ENCODE peak calls at places on chromosomes 7 and 10, in ten cellular contexts. A, I, G, Q, R, C, T, F, J and D are unnamed samples.

GRCh38 chr7:26584964-26585650 is 279.3 kb downstream of the SKAP2 start:
- DNase-seq in T (no peak), J (no peak), R (no peak), C (no peak), I (no peak), Q (no peak), F (no peak), A (no peak), G (no peak), D (no peak)

GRCh38 chr10:59234814-59235429 is 58.5 kb downstream of the PHYHIPL start:
- DNase-seq in G (peak), Q (peak), C (peak), T (no peak), I (no peak), A (no peak), J (no peak), F (peak), R (peak), D (peak)

GRCh38 chr10:128324468-128324867 is 198.2 kb upstream of the MKI67 start:
- DNase-seq in A (no peak), J (no peak), R (no peak), F (no peak), I (no peak), G (no peak), Q (no peak), C (no peak), T (no peak), D (no peak)

GRCh38 chr10:61803269-61803668 is 98.2 kb upstream of the ARID5B start:
- DNase-seq in J (no peak), I (no peak), T (no peak), G (no peak), C (no peak), F (no peak), A (no peak), Q (no peak), R (no peak), D (no peak)

GRCh38 chr7:46569117-46569433 is 648.0 kb upstream of the IGFBP3 start:
- DNase-seq in F (no peak), J (no peak), I (no peak), G (no peak), A (no peak), T (peak), Q (no peak), R (no peak), C (no peak), D (no peak)

GRCh38 chr10:95447733-95448132 is 113.4 kb downstream of the SORBS1 start:
- DNase-seq in A (no peak), R (no peak), I (no peak), G (no peak), C (no peak), F (no peak), J (no peak), T (no peak), Q (peak), D (no peak)

GRCh38 chr7:34236057-34236456 is 330.7 kb downstream of the BMPER start:
- DNase-seq in J (no peak), R (no peak), Q (no peak), C (no peak), G (no peak), A (no peak), T (no peak), I (no peak), F (peak), D (no peak)

GRCh38 chr10:239109-239508 is 103.9 kb downstream of the ZMYND11 start:
- DNase-seq in G (no peak), R (no peak), T (no peak), J (no peak), F (peak), I (no peak), A (no peak), Q (peak), C (no peak), D (peak)

GRCh38 chr7:129530881-129531391 is 28.6 kb downstream of the SMKR1 start:
- DNase-seq in A (no peak), R (no peak), I (no peak), F (peak), J (no peak), Q (peak), G (no peak), T (no peak), C (no peak), D (no peak)

GRCh38 chr10:57247271-57247670 is 886.2 kb upstream of the ZWINT start:
- DNase-seq in J (no peak), T (no peak), I (no peak), G (no peak), Q (no peak), R (no peak), A (no peak), F (no peak), C (no peak), D (no peak)

GRCh38 chr7:31122649-31123058 is 70.5 kb downstream of the ADCYAP1R1 start:
- DNase-seq in G (peak), F (peak), T (no peak), J (peak), C (peak), A (peak), R (peak), Q (peak), I (peak), D (peak)

GRCh38 chr7:3754488-3755365 is 453.7 kb downstream of the SDK1 start:
- DNase-seq in T (no peak), Q (peak), F (no peak), I (no peak), R (no peak), J (no peak), C (peak), G (peak), A (no peak), D (peak)

GRCh38 chr7:55534262-55534915 is 37.9 kb downstream of the VOPP1 start:
- DNase-seq in R (peak), J (no peak), A (no peak), Q (peak), C (no peak), F (no peak), G (peak), I (no peak), T (no peak), D (no peak)

GRCh38 chr10:803041-803741 is 113.7 kb upstream of the DIP2C start:
- DNase-seq in Q (no peak), J (no peak), F (no peak), G (no peak), R (no peak), T (no peak), A (no peak), C (no peak), I (no peak), D (no peak)

GRCh38 chr10:59285073-59285472 is 77.3 kb downstream of the FAM13C start:
- DNase-seq in I (no peak), C (no peak), J (no peak), F (no peak), G (no peak), T (no peak), Q (no peak), A (no peak), R (no peak), D (no peak)

GRCh38 chr7:73851410-73852338 is 9.3 kb upstream of the TMEM270 start:
- DNase-seq in R (peak), G (no peak), C (no peak), F (peak), T (no peak), Q (peak), J (no peak), I (no peak), A (no peak), D (peak)

GRCh38 chr7:13278020-13278419 is 590.6 kb downstream of the ARL4A start:
- DNase-seq in Q (no peak), C (no peak), R (no peak), J (no peak), T (no peak), A (no peak), G (no peak), I (no peak), F (no peak), D (no peak)

GRCh38 chr7:135708041-135708440 is 19.9 kb downstream of the SLC13A4 start:
- DNase-seq in T (no peak), J (no peak), I (peak), Q (no peak), R (no peak), C (no peak), F (no peak), G (no peak), A (no peak), D (no peak)

GRCh38 chr10:131732631-131733127 is 168.1 kb upstream of the PPP2R2D start:
- DNase-seq in I (no peak), F (no peak), G (no peak), C (no peak), T (no peak), A (no peak), Q (no peak), R (no peak), J (no peak), D (no peak)

GRCh38 chr7:91162415-91162814 is 101.8 kb upstream of the FZD1 start:
- DNase-seq in F (no peak), A (no peak), I (no peak), R (no peak), T (no peak), C (no peak), G (no peak), Q (no peak), J (no peak), D (no peak)

GRCh38 chr7:91156326-91156725 is 107.9 kb upstream of the FZD1 start:
- DNase-seq in F (no peak), T (no peak), Q (no peak), J (no peak), C (no peak), I (no peak), R (peak), A (no peak), G (no peak), D (no peak)

GRCh38 chr7:91151916-91152315 is 112.3 kb upstream of the FZD1 start:
- DNase-seq in F (no peak), A (no peak), T (no peak), G (no peak), R (no peak), Q (no peak), I (no peak), J (no peak), C (no peak), D (no peak)

GRCh38 chr7:91157579-91158320 is 106.5 kb upstream of the FZD1 start:
- DNase-seq in C (no peak), A (no peak), J (no peak), Q (no peak), I (no peak), T (no peak), G (no peak), F (no peak), R (no peak), D (no peak)
- TF ChIP-seq CTCF in C (no peak), A (no peak), J (no peak), Q (no peak), I (no peak), T (no peak), G (no peak), F (no peak), R (no peak), D (no peak)

GRCh38 chr7:137981668-137982067 is 20.2 kb downstream of the CREB3L2 start:
- DNase-seq in T (no peak), J (no peak), I (no peak), A (no peak), Q (no peak), F (no peak), G (peak), C (no peak), R (no peak), D (no peak)

GRCh38 chr7:137980308-137980707 is 21.6 kb downstream of the CREB3L2 start:
- DNase-seq in A (no peak), J (no peak), G (no peak), I (no peak), Q (no peak), R (no peak), F (no peak), T (no peak), C (no peak), D (no peak)

GRCh38 chr7:137978464-137979237 is 23.2 kb downstream of the CREB3L2 start:
- DNase-seq in T (no peak), C (no peak), J (no peak), R (peak), A (peak), I (no peak), F (peak), G (peak), Q (peak), D (peak)

GRCh38 chr7:137983308-137984008 is 18.4 kb downstream of the CREB3L2 start:
- DNase-seq in G (no peak), J (no peak), F (no peak), R (no peak), I (no peak), Q (no peak), T (no peak), A (peak), C (no peak), D (no peak)

DNA sequence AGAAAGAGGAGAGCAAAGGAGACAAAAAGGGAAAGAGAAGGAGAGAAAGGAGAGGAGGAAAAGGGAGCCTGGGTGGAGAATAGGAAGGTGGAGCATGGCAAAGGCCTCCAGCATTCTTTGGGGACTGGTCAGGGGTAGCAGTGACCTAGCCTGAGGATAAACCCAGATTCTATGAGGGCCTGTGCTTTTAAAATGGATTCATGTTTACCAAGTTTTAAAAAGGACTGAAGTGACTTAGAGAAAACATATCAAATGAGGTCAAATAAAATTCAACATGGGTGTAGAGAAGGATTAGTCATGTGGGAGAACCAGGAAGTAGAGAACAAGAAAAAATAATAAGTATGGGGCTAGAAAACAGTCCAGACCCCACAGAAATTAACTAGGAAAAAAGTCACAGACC is 20.7 kb downstream of the CREB3L2 start:
- DNase-seq in I (no peak), C (no peak), R (no peak), G (no peak), Q (peak), T (no peak), A (no peak), F (peak), J (no peak), D (no peak)
- H3K4me3 ChIP-seq in I (no peak), C (no peak), R (no peak), G (no peak), Q (no peak), T (no peak), A (no peak), F (no peak), J (no peak), D (no peak)

DNA sequence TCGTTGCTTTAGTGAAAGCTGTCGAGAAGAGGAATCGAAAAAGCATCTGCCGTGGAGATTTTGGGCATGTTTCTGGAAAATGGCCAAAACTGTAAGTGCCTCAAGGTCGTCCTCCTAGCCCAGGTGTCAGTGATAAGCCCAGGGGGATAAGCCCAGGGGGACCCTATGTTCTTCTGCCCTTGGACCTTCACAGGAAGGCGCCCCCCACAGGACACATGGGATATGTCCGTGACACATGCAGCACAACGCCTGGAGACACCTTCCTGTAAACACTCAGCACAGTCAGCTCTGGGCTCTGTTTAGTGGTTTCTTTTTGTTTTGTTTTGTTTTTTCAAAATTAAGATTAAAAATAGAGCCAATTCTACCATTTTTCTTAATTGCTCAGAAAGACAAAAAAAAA is 272.7 kb downstream of the KLF6 start:
- DNase-seq in R (no peak), G (no peak), F (no peak), I (peak), J (no peak), C (no peak), A (no peak), T (no peak), Q (no peak), D (no peak)
- TF ChIP-seq CTCF in R (no peak), G (no peak), F (no peak), I (peak), J (no peak), C (no peak), A (no peak), T (no peak), Q (peak), D (no peak)

DNA sequence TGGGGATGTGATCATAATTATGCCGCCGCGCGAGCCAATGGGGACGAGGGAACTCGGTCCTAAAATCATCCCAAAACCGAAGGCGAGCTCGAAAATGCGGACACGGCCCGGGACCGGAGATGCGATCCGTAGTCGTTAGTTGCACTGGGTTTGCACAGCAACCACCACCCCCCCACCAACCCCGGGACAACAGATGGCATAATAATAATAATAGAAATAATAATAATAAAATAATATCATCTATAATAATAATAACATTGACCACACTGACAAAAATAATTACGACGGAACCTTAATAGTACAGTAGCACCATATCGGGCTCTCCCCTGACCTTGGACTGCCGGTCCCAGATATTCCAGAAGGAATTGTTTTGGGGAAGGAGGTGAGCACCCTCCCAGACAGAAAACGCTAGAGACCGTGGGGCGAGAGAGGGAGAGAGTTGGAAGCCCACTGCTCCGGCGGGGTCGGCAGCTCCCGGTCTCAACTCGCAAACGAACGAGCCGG is 1.1 kb upstream of the EMX2 start:
- DNase-seq in A (peak), T (peak), R (no peak), J (no peak), C (no peak), F (no peak), G (no peak), Q (peak), I (no peak), D (no peak)
- H3K4me3 ChIP-seq in A (peak), T (no peak), R (peak), J (no peak), C (no peak), F (peak), G (no peak), Q (peak), I (no peak), D (peak)

DNA sequence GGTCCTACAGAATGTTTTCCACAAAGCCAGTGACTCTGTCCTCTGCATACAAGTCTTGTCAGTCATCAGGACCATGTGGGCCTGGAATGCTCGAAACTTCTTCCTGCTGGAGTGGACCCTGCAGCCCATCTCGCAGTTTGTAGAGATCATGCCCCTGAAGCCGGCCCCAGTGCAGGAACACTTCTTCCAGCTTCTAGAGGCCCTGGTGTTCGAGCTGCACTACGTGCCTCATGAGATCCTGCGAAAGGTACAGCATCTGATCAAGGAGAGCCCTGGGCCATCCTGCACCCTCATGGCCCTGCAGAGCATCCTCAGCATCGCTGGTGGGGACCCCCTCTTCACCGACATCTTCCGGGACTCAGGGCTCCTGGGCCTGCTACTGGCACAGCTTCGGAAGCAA is 46.5 kb downstream of the WDFY4 start:
- DNase-seq in I (no peak), A (no peak), R (no peak), G (no peak), C (no peak), J (no peak), T (no peak), Q (no peak), F (no peak), D (no peak)
- TF ChIP-seq CTCF in I (no peak), A (no peak), R (no peak), G (no peak), C (no peak), J (no peak), T (no peak), Q (no peak), F (no peak), D (no peak)

GRCh38 chr7:150322114-150322832 is 882 bp upstream of the LRRC61 start:
- DNase-seq in G (no peak), Q (no peak), F (no peak), A (no peak), T (no peak), J (peak), C (peak), R (no peak), I (no peak), D (no peak)

GRCh38 chr7:150321788-150322113 is 1.4 kb upstream of the LRRC61 start:
- DNase-seq in J (no peak), G (no peak), I (no peak), F (no peak), A (no peak), R (no peak), C (no peak), Q (no peak), T (no peak), D (no peak)

GRCh38 chr7:150323682-150324365 is 479 bp upstream of the ACTR3C start:
- DNase-seq in F (no peak), I (no peak), C (no peak), R (no peak), J (no peak), A (no peak), Q (no peak), G (no peak), T (no peak), D (no peak)

GRCh38 chr7:150324366-150324961 is 1.1 kb upstream of the ACTR3C start:
- DNase-seq in C (peak), A (no peak), I (no peak), Q (no peak), F (no peak), T (no peak), R (no peak), G (no peak), J (peak), D (no peak)

GRCh38 chr7:150322833-150323681 is at the start of the genes ACTR3C and LRRC61:
- DNase-seq in T (peak), C (peak), A (no peak), R (no peak), Q (no peak), I (peak), F (no peak), G (peak), J (peak), D (no peak)
- H3K4me3 ChIP-seq in T (peak), C (peak), A (peak), R (peak), Q (no peak), I (peak), F (peak), G (peak), J (peak), D (peak)

GRCh38 chr10:110872145-110872983 is 636 bp downstream of the PDCD4 start:
- DNase-seq in R (no peak), C (peak), G (peak), I (peak), A (peak), Q (peak), T (peak), J (peak), F (peak), D (no peak)

GRCh38 chr10:110868981-110869380 is 2.7 kb upstream of the PDCD4 start:
- DNase-seq in G (no peak), A (no peak), J (no peak), Q (no peak), F (no peak), I (no peak), C (no peak), R (no peak), T (no peak), D (no peak)

GRCh38 chr10:110872984-110873569 is 1.3 kb downstream of the PDCD4 start:
- DNase-seq in T (no peak), J (no peak), G (no peak), R (no peak), A (no peak), C (no peak), I (no peak), F (no peak), Q (peak), D (no peak)

GRCh38 chr10:110870823-110871235 is 899 bp upstream of the PDCD4 start:
- DNase-seq in G (no peak), Q (peak), J (peak), R (no peak), F (no peak), T (no peak), I (no peak), C (peak), A (no peak), D (no peak)

GRCh38 chr10:110871236-110872084 is at the start of gene PDCD4:
- DNase-seq in A (peak), J (peak), Q (peak), C (peak), F (peak), G (peak), T (peak), R (peak), I (peak), D (peak)
- TF ChIP-seq CTCF in A (no peak), J (no peak), Q (no peak), C (peak), F (no peak), G (no peak), T (no peak), R (no peak), I (no peak), D (no peak)

GRCh38 chr10:19826712-19827111 is 10.5 kb downstream of the PLXDC2 start:
- DNase-seq in T (no peak), C (no peak), R (no peak), Q (peak), J (no peak), I (no peak), G (no peak), F (no peak), A (no peak), D (no peak)

GRCh38 chr10:19828278-19829049 is 12.2 kb downstream of the PLXDC2 start:
- DNase-seq in C (no peak), J (no peak), F (no peak), R (no peak), I (no peak), G (no peak), A (no peak), T (no peak), Q (peak), D (no peak)

GRCh38 chr10:19824397-19825342 is 8.4 kb downstream of the PLXDC2 start:
- DNase-seq in T (no peak), R (no peak), C (no peak), A (no peak), F (no peak), J (no peak), G (no peak), I (no peak), Q (no peak), D (no peak)

GRCh38 chr10:19825690-19826089 is 9.5 kb downstream of the PLXDC2 start:
- DNase-seq in C (no peak), Q (no peak), F (no peak), R (no peak), G (no peak), I (no peak), T (no peak), J (no peak), A (no peak), D (no peak)
- H3K4me3 ChIP-seq in C (no peak), Q (no peak), F (no peak), R (no peak), G (no peak), I (no peak), T (no peak), J (no peak), A (no peak), D (no peak)

GRCh38 chr7:988426-988911 is 5.5 kb downstream of the CYP2W1 start:
- DNase-seq in C (peak), I (no peak), Q (peak), T (no peak), J (no peak), G (peak), F (no peak), R (no peak), A (no peak), D (no peak)
- TF ChIP-seq CTCF in C (no peak), I (no peak), Q (no peak), T (no peak), J (no peak), G (no peak), F (no peak), R (no peak), A (no peak), D (no peak)